ENCODE peak calls at places on chromosomes 16 and 17, in four cellular contexts. V is H9, Z is H1, F is IMR-90. X is an unnamed sample.

GRCh38 chr17:42817866-42818265 is 6.2 kb downstream of the BECN1 start:
- DNase-seq in V (no peak), Z (no peak), F (peak), X (no peak)

GRCh38 chr16:149024-149675 is 3.3 kb upstream of the HBZ start:
- DNase-seq in V (no peak), Z (no peak), F (peak), X (no peak)

GRCh38 chr16:1183235-1183907 is 30.5 kb downstream of the CACNA1H start:
- DNase-seq in V (no peak), Z (no peak), F (peak), X (peak)

GRCh38 chr16:12187939-12188673 is 211.6 kb downstream of the SNX29 start:
- DNase-seq in V (no peak), Z (no peak), F (no peak), X (no peak)

GRCh38 chr17:43534909-43535308 is 11.2 kb downstream of the ETV4 start:
- DNase-seq in V (no peak), Z (no peak), F (no peak), X (no peak)

GRCh38 chr17:68346448-68346847 is 55.2 kb downstream of the ARSG start:
- DNase-seq in V (no peak), Z (no peak), F (no peak), X (no peak)

GRCh38 chr17:40362696-40363479 is 1.6 kb downstream of the GJD3 start:
- DNase-seq in V (peak), Z (no peak), F (peak), X (peak)

GRCh38 chr17:44982113-44982702 is 14.1 kb upstream of the C1QL1 start:
- DNase-seq in V (no peak), Z (no peak), F (no peak), X (no peak)

GRCh38 chr17:6435968-6436367 is 1.0 kb upstream of the AIPL1 start:
- DNase-seq in V (peak), Z (no peak), F (peak), X (peak)

GRCh38 chr17:31251075-31251474 is 46.0 kb downstream of the OMG start:
- DNase-seq in V (no peak), Z (no peak), F (no peak), X (peak)

GRCh38 chr16:70441406-70441990 is 2.6 kb upstream of the ST3GAL2 start:
- DNase-seq in V (no peak), Z (no peak), F (no peak), X (no peak)

GRCh38 chr16:29770250-29770929 is 7.7 kb upstream of the ZG16 start:
- DNase-seq in V (no peak), Z (no peak), F (no peak), X (no peak)

GRCh38 chr16:55655709-55656694 is at the start of gene SLC6A2:
- DNase-seq in V (peak), Z (peak), F (no peak), X (peak)

GRCh38 chr16:27258241-27258734 is 10.3 kb downstream of the NSMCE1 start:
- DNase-seq in V (no peak), Z (no peak), F (peak), X (peak)

GRCh38 chr17:28901866-28902818 is 737 bp downstream of the DHRS13 start:
- DNase-seq in V (no peak), Z (no peak), F (no peak), X (peak)

GRCh38 chr17:61822326-61823285 is 40.7 kb downstream of the BRIP1 start:
- DNase-seq in V (no peak), Z (no peak), F (no peak), X (no peak)

GRCh38 chr16:29748077-29748759 is 2.4 kb upstream of the C16orf54 start:
- DNase-seq in V (no peak), Z (no peak), F (no peak), X (peak)

GRCh38 chr16:28880589-28880915 is 2.3 kb downstream of the ATP2A1 start:
- DNase-seq in V (peak), Z (no peak), F (no peak), X (no peak)

GRCh38 chr17:53626286-53626685 is 196.4 kb upstream of the KIF2B start:
- DNase-seq in V (no peak), Z (no peak), F (peak), X (peak)

GRCh38 chr16:74291577-74292208 is 4.9 kb upstream of the PSMD7 start:
- DNase-seq in V (no peak), Z (no peak), F (peak), X (no peak)

GRCh38 chr17:34235389-34236028 is 19.6 kb upstream of the CCL2 start:
- DNase-seq in V (no peak), Z (no peak), F (peak), X (peak)

GRCh38 chr17:7058831-7059447 is 15.0 kb upstream of the SLC16A11 start:
- DNase-seq in V (no peak), Z (no peak), F (peak), X (no peak)

GRCh38 chr17:50015146-50015545 is 20.1 kb upstream of the DLX3 start:
- DNase-seq in V (no peak), Z (no peak), F (no peak), X (no peak)

GRCh38 chr17:76566988-76567431 is 18.6 kb downstream of the ST6GALNAC2 start:
- DNase-seq in V (peak), Z (no peak), F (no peak), X (no peak)

GRCh38 chr17:80858301-80859003 is 133.2 kb upstream of the CHMP6 start:
- DNase-seq in V (no peak), Z (no peak), F (peak), X (no peak)

GRCh38 chr17:50887705-50888245 is 21.6 kb upstream of the TOB1 start:
- DNase-seq in V (no peak), Z (no peak), F (no peak), X (no peak)

GRCh38 chr17:2239882-2240430 is 63.6 kb downstream of the SMG6 start:
- DNase-seq in V (no peak), Z (no peak), F (peak), X (peak)

GRCh38 chr16:88743693-88744519 is 37.6 kb downstream of the CTU2 start:
- DNase-seq in V (peak), Z (peak), F (peak), X (peak)

GRCh38 chr17:60161598-60162330 is 12.0 kb downstream of the CA4 start:
- DNase-seq in V (peak), Z (no peak), F (no peak), X (peak)

GRCh38 chr16:28875134-28876015 is 2.9 kb upstream of the ATP2A1 start:
- DNase-seq in V (no peak), Z (no peak), F (no peak), X (no peak)

GRCh38 chr17:71919896-71920295 is 200.9 kb upstream of the SOX9 start:
- DNase-seq in V (no peak), Z (no peak), F (no peak), X (no peak)

GRCh38 chr17:80112471-80113032 is 11.2 kb downstream of the GAA start:
- DNase-seq in V (peak), Z (no peak), F (no peak), X (no peak)

GRCh38 chr16:90018297-90019200 is 707 bp downstream of the DBNDD1 start:
- DNase-seq in V (peak), Z (no peak), F (no peak), X (peak)

GRCh38 chr16:90020838-90021382 is 1.7 kb upstream of the DBNDD1 start:
- DNase-seq in V (no peak), Z (no peak), F (peak), X (peak)

GRCh38 chr16:90019201-90019542 is at the start of gene DBNDD1:
- DNase-seq in V (peak), Z (no peak), F (no peak), X (no peak)

GRCh38 chr16:90019543-90020259 is 445 bp upstream of the DBNDD1 start:
- DNase-seq in V (peak), Z (no peak), F (peak), X (peak)

DNA sequence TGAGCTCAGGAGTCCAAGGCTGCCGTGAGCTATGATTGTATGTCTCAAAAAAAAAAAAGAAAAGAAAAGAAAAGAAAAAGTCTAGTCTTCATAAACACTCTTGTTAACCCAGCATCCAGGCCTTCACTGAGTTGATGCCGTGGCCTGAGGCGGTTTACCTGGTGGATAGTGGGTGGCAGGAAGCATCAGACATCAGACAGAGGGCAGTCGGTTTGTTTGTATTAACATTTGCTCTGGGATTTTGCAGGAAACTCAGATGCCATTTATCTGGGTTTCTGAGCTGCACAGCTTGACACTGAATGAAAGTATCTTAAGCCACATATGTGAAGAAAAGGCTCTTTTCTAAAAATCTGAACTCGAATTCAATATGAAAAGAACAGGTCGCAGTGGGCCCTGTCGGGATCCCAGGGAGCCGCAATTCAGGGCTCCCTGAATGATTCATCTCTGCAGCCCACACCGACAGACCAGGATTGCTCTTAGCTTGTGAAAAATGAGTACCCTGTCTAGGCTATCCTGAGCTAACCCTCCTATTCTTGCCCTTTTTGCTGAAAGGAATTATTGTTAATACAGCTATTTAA is 1.1 kb upstream of the DBNDD1 start:
- DNase-seq in V (no peak), Z (no peak), F (peak), X (peak)
- H4K5ac ChIP-seq in V (no peak), Z (peak), F (peak), X (no peak)

GRCh38 chr17:78316115-78316866 is 43.6 kb downstream of the SOCS3 start:
- DNase-seq in V (peak), Z (no peak), F (no peak), X (peak)

GRCh38 chr17:78315355-78316114 is 44.3 kb downstream of the SOCS3 start:
- DNase-seq in V (no peak), Z (peak), F (peak), X (peak)

GRCh38 chr17:78317817-78318400 is 42.0 kb downstream of the SOCS3 start:
- DNase-seq in V (no peak), Z (no peak), F (no peak), X (no peak)

GRCh38 chr17:78318407-78318806 is 41.5 kb downstream of the SOCS3 start:
- DNase-seq in V (no peak), Z (no peak), F (no peak), X (no peak)

DNA sequence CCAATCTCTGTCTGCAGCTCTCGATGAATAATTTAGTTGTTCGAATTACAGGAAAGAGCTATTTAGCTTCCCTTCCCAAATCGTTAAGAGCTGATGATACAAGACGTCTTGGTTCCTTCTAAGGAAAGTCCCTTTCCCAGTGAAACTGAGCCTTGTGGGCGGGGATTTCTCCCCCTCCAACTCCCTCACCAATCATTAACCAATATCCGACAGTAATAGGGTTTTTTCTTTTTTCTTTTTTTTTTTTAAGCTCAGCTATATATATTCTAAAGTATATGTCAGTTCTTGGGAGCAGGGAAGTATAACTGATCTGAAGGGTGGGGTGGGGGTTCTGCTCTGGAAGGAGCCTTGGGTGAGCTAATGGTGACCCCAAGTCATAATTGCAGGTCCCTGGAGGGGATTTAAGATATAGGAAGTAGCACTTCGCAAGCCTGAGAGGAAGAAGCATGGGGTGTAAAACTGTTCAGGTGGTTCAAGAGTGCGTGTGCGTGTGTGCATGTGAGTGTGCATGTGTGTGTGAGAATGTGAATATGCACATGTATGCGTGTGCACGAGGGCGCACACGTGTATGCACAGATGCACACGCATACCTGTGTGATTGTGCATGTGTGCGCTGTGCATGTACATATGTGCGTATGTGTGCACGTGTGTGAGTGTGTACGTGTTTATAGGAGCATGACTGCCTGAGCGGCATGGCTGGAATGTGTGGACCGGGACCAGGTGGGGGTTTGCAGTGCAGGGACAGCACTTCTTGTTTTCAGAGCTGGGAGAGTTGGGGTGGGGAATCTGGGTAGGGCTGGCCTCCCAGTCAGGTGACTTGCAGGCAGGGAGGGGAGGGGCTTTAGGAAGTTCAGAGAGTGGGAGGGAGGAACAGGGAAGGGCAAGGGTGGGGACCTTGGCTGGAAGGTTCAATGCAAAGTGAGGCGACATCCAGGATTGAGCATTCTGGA is 42.7 kb downstream of the SOCS3 start:
- DNase-seq in V (peak), Z (peak), F (peak), X (peak)
- H3K9ac ChIP-seq in V (no peak), Z (peak), F (peak), X (peak)

DNA sequence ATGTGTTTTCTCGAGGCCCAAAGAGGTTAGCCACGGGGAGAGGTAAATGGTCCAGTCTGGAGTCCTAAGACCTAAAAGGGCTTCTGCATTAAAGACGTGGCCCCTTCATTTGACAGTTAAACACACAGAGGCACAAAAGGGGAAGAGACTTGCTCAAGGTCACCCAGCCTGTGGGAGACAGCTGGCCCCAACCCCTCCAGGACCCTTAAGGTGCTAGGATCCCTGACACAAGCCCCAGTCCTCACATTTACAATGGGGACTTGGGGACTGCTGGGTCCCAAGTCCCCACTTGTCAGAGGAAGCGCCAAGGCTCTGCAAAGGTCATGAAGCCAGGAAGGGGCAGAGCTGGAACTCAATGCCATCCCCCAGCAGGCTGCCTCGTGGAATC is 1.7 kb downstream of the ABAT start:
- DNase-seq in V (no peak), Z (no peak), F (no peak), X (no peak)
- H2BK15ac ChIP-seq in V (no peak), Z (no peak), F (no peak), X (no peak)

GRCh38 chr16:10835281-10835931 is 16.8 kb upstream of the TVP23A start:
- DNase-seq in V (no peak), Z (no peak), F (no peak), X (no peak)
- H4K5ac ChIP-seq in V (no peak), Z (no peak), F (no peak), X (no peak)

GRCh38 chr17:17363638-17364337 is 60.6 kb downstream of the NT5M start:
- DNase-seq in V (peak), Z (no peak), F (no peak), X (no peak)
- H3K9ac ChIP-seq in V (no peak), Z (no peak), F (no peak), X (no peak)

GRCh38 chr17:17727111-17727659 is 45.9 kb downstream of the RAI1 start:
- DNase-seq in V (no peak), Z (no peak), F (no peak), X (no peak)
- H2BK15ac ChIP-seq in V (no peak), Z (no peak), F (no peak), X (no peak)

X was measured in mesendoderm.